ENCODE peak calls at places on chromosome 13, in nine cellular contexts. D, Y, J, P, G, R, O, A and E are unnamed samples.

GRCh38 chr13:78978381-78978998 is 319.5 kb upstream of the OBI1 start:
- DNase-seq in D (no peak), Y (peak), J (peak), P (peak), G (peak), R (peak), O (no peak), A (peak), E (peak)

GRCh38 chr13:96858133-96858826 is 136.0 kb downstream of the OXGR1 start:
- DNase-seq in D (no peak), Y (no peak), J (no peak), P (no peak), G (no peak), R (no peak), O (no peak), A (no peak), E (no peak)

GRCh38 chr13:46160474-46161066 is 21.4 kb downstream of the LCP1 start:
- DNase-seq in D (no peak), Y (peak), J (peak), P (peak), G (peak), R (no peak), O (no peak), A (peak), E (peak)

GRCh38 chr13:76980075-76980718 is 11.7 kb upstream of the CLN5 start:
- DNase-seq in D (peak), Y (peak), J (peak), P (peak), G (peak), R (peak), O (no peak), A (peak), E (peak)

GRCh38 chr13:24165746-24166145 is 5.2 kb downstream of the SPATA13 start:
- DNase-seq in D (no peak), Y (no peak), J (no peak), P (no peak), G (no peak), R (no peak), O (no peak), A (no peak), E (no peak)

GRCh38 chr13:110314516-110315245 is 7.6 kb downstream of the COL4A2 start:
- DNase-seq in D (peak), Y (no peak), J (no peak), P (no peak), G (no peak), R (no peak), O (no peak), A (no peak), E (no peak)

GRCh38 chr13:114142640-114143490 is 10.4 kb upstream of the RASA3 start:
- DNase-seq in D (peak), Y (no peak), J (peak), P (no peak), G (no peak), R (no peak), O (peak), A (peak), E (no peak)

GRCh38 chr13:87234981-87235380 is 436.2 kb upstream of the SLITRK5 start:
- DNase-seq in D (no peak), Y (peak), J (no peak), P (no peak), G (no peak), R (no peak), O (no peak), A (no peak), E (no peak)

GRCh38 chr13:26541678-26542553 is 15.6 kb upstream of the WASF3 start:
- DNase-seq in D (no peak), Y (no peak), J (no peak), P (no peak), G (no peak), R (no peak), O (no peak), A (no peak), E (no peak)

GRCh38 chr13:24671367-24672117 is 8.7 kb upstream of the ATP12A start:
- DNase-seq in D (no peak), Y (peak), J (peak), P (peak), G (peak), R (peak), O (peak), A (no peak), E (peak)

GRCh38 chr13:40149611-40150283 is 494.3 kb downstream of the COG6 start:
- DNase-seq in D (peak), Y (peak), J (no peak), P (peak), G (no peak), R (peak), O (no peak), A (no peak), E (peak)

GRCh38 chr13:108212901-108213300 is 2.4 kb downstream of the LIG4 start:
- DNase-seq in D (no peak), Y (no peak), J (no peak), P (no peak), G (no peak), R (no peak), O (no peak), A (no peak), E (no peak)

GRCh38 chr13:110380359-110381028 is 73.4 kb downstream of the COL4A2 start:
- DNase-seq in D (no peak), Y (peak), J (no peak), P (no peak), G (no peak), R (peak), O (no peak), A (no peak), E (no peak)

GRCh38 chr13:52067237-52067636 is 42.7 kb downstream of the UTP14C start:
- DNase-seq in D (no peak), Y (no peak), J (no peak), P (no peak), G (no peak), R (no peak), O (no peak), A (no peak), E (no peak)

GRCh38 chr13:25001807-25002206 is 94.1 kb upstream of the PABPC3 start:
- DNase-seq in D (no peak), Y (peak), J (no peak), P (no peak), G (no peak), R (no peak), O (no peak), A (no peak), E (peak)

GRCh38 chr13:39897636-39898035 is 242.2 kb downstream of the COG6 start:
- DNase-seq in D (no peak), Y (no peak), J (no peak), P (no peak), G (no peak), R (no peak), O (no peak), A (no peak), E (no peak)

GRCh38 chr13:108463365-108463764 is 166.0 kb upstream of the MYO16 start:
- DNase-seq in D (no peak), Y (peak), J (no peak), P (peak), G (no peak), R (no peak), O (peak), A (no peak), E (peak)

GRCh38 chr13:45055198-45055901 is 65.0 kb upstream of the GTF2F2 start:
- DNase-seq in D (no peak), Y (peak), J (no peak), P (peak), G (no peak), R (peak), O (peak), A (no peak), E (peak)

GRCh38 chr13:80249906-80250513 is 90.9 kb downstream of the SPRY2 start:
- DNase-seq in D (no peak), Y (peak), J (no peak), P (no peak), G (no peak), R (no peak), O (no peak), A (no peak), E (no peak)

GRCh38 chr13:52051400-52051799 is 26.9 kb downstream of the UTP14C start:
- DNase-seq in D (no peak), Y (no peak), J (no peak), P (no peak), G (no peak), R (no peak), O (no peak), A (no peak), E (no peak)

GRCh38 chr13:44433863-44434262 is 60.2 kb downstream of the SERP2 start:
- DNase-seq in D (no peak), Y (no peak), J (no peak), P (no peak), G (no peak), R (no peak), O (no peak), A (no peak), E (no peak)

GRCh38 chr13:66888698-66889097 is 341.4 kb downstream of the PCDH9 start:
- DNase-seq in D (no peak), Y (no peak), J (no peak), P (no peak), G (no peak), R (no peak), O (no peak), A (no peak), E (no peak)

GRCh38 chr13:26967119-26968038 is 204.2 kb downstream of the USP12 start:
- DNase-seq in D (no peak), Y (no peak), J (no peak), P (peak), G (no peak), R (no peak), O (no peak), A (no peak), E (no peak)

GRCh38 chr13:45615501-45616101 is at the start of gene ERICH6B:
- DNase-seq in D (no peak), Y (no peak), J (no peak), P (no peak), G (peak), R (no peak), O (no peak), A (no peak), E (no peak)

GRCh38 chr13:47397739-47398138 is 500.9 kb upstream of the HTR2A start:
- DNase-seq in D (no peak), Y (peak), J (no peak), P (peak), G (no peak), R (no peak), O (peak), A (no peak), E (peak)

GRCh38 chr13:110442946-110443632 is 118.4 kb downstream of the RAB20 start:
- DNase-seq in D (peak), Y (peak), J (no peak), P (no peak), G (no peak), R (no peak), O (no peak), A (no peak), E (peak)

GRCh38 chr13:78596701-78597550 is 6.4 kb downstream of the POU4F1 start:
- DNase-seq in D (no peak), Y (no peak), J (no peak), P (no peak), G (no peak), R (no peak), O (no peak), A (no peak), E (no peak)

GRCh38 chr13:73064991-73065390 is 6.2 kb downstream of the KLF5 start:
- DNase-seq in D (no peak), Y (no peak), J (no peak), P (no peak), G (no peak), R (no peak), O (no peak), A (no peak), E (no peak)

GRCh38 chr13:74203576-74203975 is 69.4 kb upstream of the KLF12 start:
- DNase-seq in D (no peak), Y (no peak), J (no peak), P (peak), G (no peak), R (no peak), O (no peak), A (no peak), E (no peak)

DNA sequence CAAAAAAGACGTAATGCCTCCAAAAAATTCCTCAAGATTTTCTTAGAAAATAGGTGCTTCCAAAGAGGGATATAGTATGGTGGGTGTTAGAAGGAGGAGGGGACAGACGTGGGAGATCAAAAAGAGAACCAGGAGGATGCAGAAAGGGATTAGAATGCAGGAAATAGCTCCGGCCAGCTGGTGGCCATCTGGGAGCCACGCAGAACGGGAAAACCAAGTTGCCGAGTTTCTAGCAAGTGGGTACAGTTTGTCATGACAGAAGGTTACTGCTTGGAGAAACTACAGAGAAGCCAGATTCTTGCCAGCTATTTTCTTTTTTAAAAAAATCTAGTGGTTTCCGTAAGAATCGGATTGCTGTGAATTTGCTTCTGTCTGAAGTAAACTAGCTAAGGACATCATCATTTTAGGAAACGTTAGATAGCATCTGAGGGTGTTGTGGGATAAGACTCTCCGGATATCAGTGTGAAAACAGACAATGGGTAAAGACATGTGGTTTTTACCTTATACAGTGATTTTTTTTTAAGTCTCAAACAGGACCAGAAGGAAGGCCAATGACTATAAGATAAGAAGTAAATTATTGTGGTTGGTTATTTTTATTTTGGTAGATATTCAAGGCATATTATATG is 104.9 kb downstream of the HSPH1 start:
- DNase-seq in D (no peak), Y (no peak), J (no peak), P (no peak), G (no peak), R (no peak), O (no peak), A (no peak), E (no peak)
- H3K27ac ChIP-seq in D (no peak), Y (no peak), J (no peak), P (no peak), G (no peak), R (no peak), O (no peak), A (no peak), E (no peak)

GRCh38 chr13:20870829-20871228 is 31.7 kb downstream of the XPO4 start:
- DNase-seq in D (no peak), Y (no peak), J (no peak), P (no peak), G (no peak), R (no peak), O (no peak), A (no peak), E (no peak)

GRCh38 chr13:20867408-20867807 is 35.1 kb downstream of the XPO4 start:
- DNase-seq in D (no peak), Y (no peak), J (no peak), P (no peak), G (no peak), R (no peak), O (no peak), A (no peak), E (no peak)

GRCh38 chr13:20873348-20873747 is 29.2 kb downstream of the XPO4 start:
- DNase-seq in D (no peak), Y (peak), J (no peak), P (no peak), G (no peak), R (no peak), O (peak), A (no peak), E (peak)

DNA sequence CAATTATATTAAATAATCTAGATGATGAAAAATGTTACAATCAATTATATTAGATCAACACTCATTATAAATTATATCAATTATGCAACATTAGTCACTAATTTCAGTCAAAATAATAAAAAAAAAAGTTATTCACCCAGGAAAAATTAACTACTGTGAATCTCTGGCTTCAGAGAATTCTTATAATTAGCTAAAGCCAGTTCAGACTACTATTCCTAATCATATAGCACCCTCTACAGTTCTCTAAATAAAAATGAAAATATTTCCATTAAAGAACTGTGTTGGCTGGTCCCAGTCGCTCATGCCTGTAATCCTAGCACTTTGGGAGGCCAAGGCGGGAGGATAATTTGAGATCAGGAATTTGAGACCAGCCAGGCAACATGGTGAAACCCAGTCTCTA is 33.0 kb downstream of the XPO4 start:
- DNase-seq in D (no peak), Y (peak), J (no peak), P (no peak), G (no peak), R (no peak), O (no peak), A (no peak), E (no peak)
- TF ChIP-seq CTCF in D (no peak), Y (peak), J (no peak), P (peak), G (peak), R (peak), O (peak), A (no peak), E (no peak)

DNA sequence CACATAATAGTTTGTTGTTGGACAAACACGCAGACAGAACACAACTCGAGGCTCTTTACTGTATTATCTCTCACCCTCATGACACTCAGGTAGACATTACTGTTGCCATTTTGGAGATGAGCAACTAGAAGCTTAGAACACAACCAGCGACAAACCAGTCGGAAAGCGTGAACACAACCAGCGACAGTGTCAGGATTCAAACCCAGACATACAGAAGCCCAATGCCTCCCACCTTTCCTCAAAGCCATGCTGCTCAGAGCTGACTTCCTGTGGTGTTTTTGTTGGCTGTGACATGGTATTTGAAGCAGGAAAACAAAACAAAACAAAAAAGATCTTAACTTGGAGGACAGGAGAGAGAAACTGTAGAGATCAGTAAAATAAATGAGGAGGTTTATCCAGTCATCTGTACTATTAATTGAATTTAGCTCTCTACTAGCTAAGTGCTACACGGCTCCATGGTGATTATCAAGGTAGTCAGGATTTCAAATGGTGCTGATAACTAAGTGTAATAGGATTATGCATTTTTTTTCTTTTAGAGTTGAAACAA is 92.1 kb downstream of the STARD13 start:
- DNase-seq in D (no peak), Y (no peak), J (no peak), P (no peak), G (no peak), R (no peak), O (no peak), A (no peak), E (no peak)
- H3K27ac ChIP-seq in D (peak), Y (no peak), J (peak), P (no peak), G (peak), R (peak), O (no peak), A (no peak), E (no peak)

GRCh38 chr13:93249918-93250306 is 23.3 kb downstream of the GPC6 start:
- DNase-seq in D (no peak), Y (no peak), J (no peak), P (no peak), G (no peak), R (no peak), O (no peak), A (no peak), E (no peak)

GRCh38 chr13:93244918-93245280 is 18.3 kb downstream of the GPC6 start:
- DNase-seq in D (no peak), Y (no peak), J (no peak), P (no peak), G (no peak), R (no peak), O (no peak), A (no peak), E (peak)

GRCh38 chr13:93246069-93246468 is 19.5 kb downstream of the GPC6 start:
- DNase-seq in D (no peak), Y (no peak), J (no peak), P (no peak), G (no peak), R (no peak), O (no peak), A (no peak), E (no peak)

GRCh38 chr13:93249259-93249917 is 22.8 kb downstream of the GPC6 start:
- DNase-seq in D (no peak), Y (peak), J (no peak), P (peak), G (no peak), R (no peak), O (peak), A (no peak), E (peak)

DNA sequence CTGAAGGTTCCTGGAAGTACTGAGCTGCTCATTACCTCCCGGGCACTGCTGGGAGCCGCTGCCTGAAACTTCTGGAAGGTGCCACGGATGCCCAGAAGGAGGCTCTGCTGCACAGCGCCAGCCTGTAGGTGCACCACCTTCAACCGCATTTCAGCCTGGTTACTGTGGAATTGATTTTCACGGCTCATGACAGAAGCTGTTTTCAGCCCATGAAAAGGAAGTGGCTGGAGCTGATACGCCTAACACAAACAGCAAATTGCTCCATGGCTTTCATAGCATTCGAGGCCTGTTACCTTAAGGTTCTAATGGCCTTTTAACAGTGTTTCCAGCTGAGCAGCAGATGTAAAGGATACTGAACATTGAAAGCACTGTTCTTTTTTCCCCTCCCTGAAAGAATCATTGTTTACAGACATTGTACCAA is 22.0 kb downstream of the GPC6 start:
- DNase-seq in D (peak), Y (peak), J (peak), P (no peak), G (peak), R (no peak), O (no peak), A (no peak), E (no peak)
- TF ChIP-seq CTCF in D (peak), Y (peak), J (peak), P (peak), G (peak), R (no peak), O (peak), A (no peak), E (no peak)